ENCODE peak calls at places on chromosomes 4 and X, in seven cellular contexts. One of them, this sample, is unnamed.

GRCh38 chr4:159516556-159516955 is 413.7 kb downstream of the RAPGEF2 start:
- DNase-seq in adrenal gland: no peak
- DNase-seq in cardiac fibroblast: peak
- DNase-seq in foreskin fibroblast: no peak
- DNase-seq in neural progenitor cell: no peak
- DNase-seq in progenitor cell of endocrine pancreas: no peak
- DNase-seq in body of pancreas: no peak
- DNase-seq in this sample: no peak

GRCh38 chr4:72496119-72496518 is 72.9 kb downstream of the ADAMTS3 start:
- DNase-seq in neural progenitor cell: no peak
- DNase-seq in body of pancreas: no peak
- DNase-seq in cardiac fibroblast: no peak
- DNase-seq in foreskin fibroblast: no peak
- DNase-seq in adrenal gland: no peak
- DNase-seq in progenitor cell of endocrine pancreas: no peak
- DNase-seq in this sample: no peak

GRCh38 chrX:130805906-130806305 is 97.1 kb downstream of the ENOX2 start:
- DNase-seq in neural progenitor cell: no peak
- DNase-seq in body of pancreas: no peak
- DNase-seq in cardiac fibroblast: no peak
- DNase-seq in progenitor cell of endocrine pancreas: no peak
- DNase-seq in adrenal gland: no peak
- DNase-seq in foreskin fibroblast: no peak
- DNase-seq in this sample: no peak

GRCh38 chr4:124713213-124713592 is 671 bp upstream of the ANKRD50 start:
- DNase-seq in cardiac fibroblast: peak
- DNase-seq in body of pancreas: peak
- DNase-seq in progenitor cell of endocrine pancreas: peak
- DNase-seq in adrenal gland: peak
- DNase-seq in foreskin fibroblast: peak
- DNase-seq in neural progenitor cell: no peak
- DNase-seq in this sample: peak

GRCh38 chr4:155392486-155393184 is 15.9 kb upstream of the MAP9 start:
- DNase-seq in cardiac fibroblast: peak
- DNase-seq in progenitor cell of endocrine pancreas: no peak
- DNase-seq in adrenal gland: no peak
- DNase-seq in body of pancreas: no peak
- DNase-seq in foreskin fibroblast: peak
- DNase-seq in neural progenitor cell: no peak
- DNase-seq in this sample: no peak

GRCh38 chr4:98557497-98557896 is 100.9 kb downstream of the TSPAN5 start:
- DNase-seq in adrenal gland: no peak
- DNase-seq in foreskin fibroblast: peak
- DNase-seq in cardiac fibroblast: peak
- DNase-seq in neural progenitor cell: no peak
- DNase-seq in body of pancreas: no peak
- DNase-seq in progenitor cell of endocrine pancreas: no peak
- DNase-seq in this sample: no peak

GRCh38 chr4:110854021-110854678 is 231.3 kb upstream of the PITX2 start:
- DNase-seq in progenitor cell of endocrine pancreas: no peak
- DNase-seq in adrenal gland: no peak
- DNase-seq in cardiac fibroblast: peak
- DNase-seq in foreskin fibroblast: peak
- DNase-seq in neural progenitor cell: no peak
- DNase-seq in body of pancreas: no peak
- DNase-seq in this sample: no peak

GRCh38 chrX:97399400-97399799 is 515.7 kb downstream of the RPA4 start:
- DNase-seq in foreskin fibroblast: peak
- DNase-seq in body of pancreas: no peak
- DNase-seq in progenitor cell of endocrine pancreas: no peak
- DNase-seq in neural progenitor cell: no peak
- DNase-seq in adrenal gland: no peak
- DNase-seq in cardiac fibroblast: peak
- DNase-seq in this sample: no peak

GRCh38 chr4:141524116-141524515 is 112.3 kb upstream of the IL15 start:
- DNase-seq in progenitor cell of endocrine pancreas: no peak
- DNase-seq in adrenal gland: no peak
- DNase-seq in foreskin fibroblast: no peak
- DNase-seq in body of pancreas: no peak
- DNase-seq in cardiac fibroblast: peak
- DNase-seq in neural progenitor cell: no peak
- DNase-seq in this sample: no peak

GRCh38 chrX:120768681-120769080 is 107.0 kb downstream of the CT47B1 start:
- DNase-seq in foreskin fibroblast: peak
- DNase-seq in adrenal gland: no peak
- DNase-seq in progenitor cell of endocrine pancreas: no peak
- DNase-seq in body of pancreas: no peak
- DNase-seq in cardiac fibroblast: peak
- DNase-seq in neural progenitor cell: no peak
- DNase-seq in this sample: no peak

GRCh38 chr4:16868674-16869073 is 29.8 kb downstream of the LDB2 start:
- DNase-seq in foreskin fibroblast: no peak
- DNase-seq in neural progenitor cell: no peak
- DNase-seq in cardiac fibroblast: no peak
- DNase-seq in body of pancreas: no peak
- DNase-seq in adrenal gland: no peak
- DNase-seq in progenitor cell of endocrine pancreas: no peak
- DNase-seq in this sample: no peak

GRCh38 chr4:56674984-56675383 is 6.1 kb downstream of the HOPX start:
- DNase-seq in foreskin fibroblast: no peak
- DNase-seq in neural progenitor cell: no peak
- DNase-seq in adrenal gland: no peak
- DNase-seq in body of pancreas: no peak
- DNase-seq in progenitor cell of endocrine pancreas: no peak
- DNase-seq in cardiac fibroblast: peak
- DNase-seq in this sample: no peak

GRCh38 chr4:110484029-110484428 is 8.1 kb downstream of the ENPEP start:
- DNase-seq in neural progenitor cell: no peak
- DNase-seq in body of pancreas: no peak
- DNase-seq in cardiac fibroblast: no peak
- DNase-seq in foreskin fibroblast: no peak
- DNase-seq in progenitor cell of endocrine pancreas: no peak
- DNase-seq in adrenal gland: no peak
- DNase-seq in this sample: no peak

GRCh38 chr4:40564815-40565505 is 64.7 kb downstream of the RBM47 start:
- DNase-seq in body of pancreas: peak
- DNase-seq in progenitor cell of endocrine pancreas: no peak
- DNase-seq in adrenal gland: peak
- DNase-seq in neural progenitor cell: no peak
- DNase-seq in foreskin fibroblast: no peak
- DNase-seq in cardiac fibroblast: no peak
- DNase-seq in this sample: no peak

GRCh38 chr4:177163532-177163931 is 146.1 kb upstream of the NEIL3 start:
- DNase-seq in cardiac fibroblast: no peak
- DNase-seq in adrenal gland: no peak
- DNase-seq in neural progenitor cell: no peak
- DNase-seq in foreskin fibroblast: peak
- DNase-seq in body of pancreas: no peak
- DNase-seq in progenitor cell of endocrine pancreas: no peak
- DNase-seq in this sample: no peak

GRCh38 chr4:54281060-54281781 is 52.1 kb downstream of the PDGFRA start:
- DNase-seq in neural progenitor cell: no peak
- DNase-seq in progenitor cell of endocrine pancreas: no peak
- DNase-seq in cardiac fibroblast: peak
- DNase-seq in foreskin fibroblast: peak
- DNase-seq in adrenal gland: peak
- DNase-seq in body of pancreas: peak
- DNase-seq in this sample: no peak

GRCh38 chr4:147709999-147710398 is 21.9 kb upstream of the ARHGAP10 start:
- DNase-seq in progenitor cell of endocrine pancreas: no peak
- DNase-seq in adrenal gland: no peak
- DNase-seq in cardiac fibroblast: peak
- DNase-seq in neural progenitor cell: no peak
- DNase-seq in body of pancreas: no peak
- DNase-seq in foreskin fibroblast: peak
- DNase-seq in this sample: no peak

GRCh38 chr4:1862055-1862911 is 6.3 kb upstream of the LETM1 start:
- DNase-seq in neural progenitor cell: no peak
- DNase-seq in adrenal gland: no peak
- DNase-seq in body of pancreas: no peak
- DNase-seq in foreskin fibroblast: no peak
- DNase-seq in cardiac fibroblast: no peak
- DNase-seq in progenitor cell of endocrine pancreas: no peak
- DNase-seq in this sample: no peak

GRCh38 chrX:119391279-119391678 is 7.9 kb upstream of the SLC25A43 start:
- DNase-seq in adrenal gland: peak
- DNase-seq in foreskin fibroblast: no peak
- DNase-seq in cardiac fibroblast: peak
- DNase-seq in body of pancreas: peak
- DNase-seq in progenitor cell of endocrine pancreas: no peak
- DNase-seq in neural progenitor cell: no peak
- DNase-seq in this sample: no peak

GRCh38 chr4:13089659-13089998 is 394.5 kb downstream of the RAB28 start:
- DNase-seq in cardiac fibroblast: no peak
- DNase-seq in adrenal gland: no peak
- DNase-seq in neural progenitor cell: no peak
- DNase-seq in body of pancreas: no peak
- DNase-seq in progenitor cell of endocrine pancreas: no peak
- DNase-seq in foreskin fibroblast: no peak
- DNase-seq in this sample: no peak

GRCh38 chrX:148049441-148049840 is 68.3 kb downstream of the FMR1NB start:
- DNase-seq in cardiac fibroblast: peak
- DNase-seq in body of pancreas: no peak
- DNase-seq in progenitor cell of endocrine pancreas: no peak
- DNase-seq in foreskin fibroblast: no peak
- DNase-seq in neural progenitor cell: peak
- DNase-seq in adrenal gland: no peak
- DNase-seq in this sample: no peak
- TF ChIP-seq CTCF in cardiac fibroblast: peak
- TF ChIP-seq CTCF in body of pancreas: peak
- TF ChIP-seq CTCF in progenitor cell of endocrine pancreas: peak
- TF ChIP-seq CTCF in foreskin fibroblast: no peak
- TF ChIP-seq CTCF in neural progenitor cell: peak
- TF ChIP-seq CTCF in adrenal gland: peak
- TF ChIP-seq CTCF in this sample: peak

GRCh38 chr4:184112006-184112550 is 105.6 kb downstream of the ENPP6 start:
- DNase-seq in foreskin fibroblast: no peak
- DNase-seq in progenitor cell of endocrine pancreas: no peak
- DNase-seq in body of pancreas: no peak
- DNase-seq in adrenal gland: no peak
- DNase-seq in neural progenitor cell: no peak
- DNase-seq in cardiac fibroblast: no peak
- DNase-seq in this sample: no peak

GRCh38 chr4:184114431-184114830 is 103.2 kb downstream of the ENPP6 start:
- DNase-seq in foreskin fibroblast: no peak
- DNase-seq in progenitor cell of endocrine pancreas: no peak
- DNase-seq in cardiac fibroblast: no peak
- DNase-seq in neural progenitor cell: no peak
- DNase-seq in adrenal gland: no peak
- DNase-seq in body of pancreas: no peak
- DNase-seq in this sample: no peak

GRCh38 chr4:184117662-184118199 is 99.9 kb downstream of the ENPP6 start:
- DNase-seq in neural progenitor cell: no peak
- DNase-seq in cardiac fibroblast: no peak
- DNase-seq in adrenal gland: no peak
- DNase-seq in foreskin fibroblast: no peak
- DNase-seq in body of pancreas: no peak
- DNase-seq in progenitor cell of endocrine pancreas: no peak
- DNase-seq in this sample: no peak

GRCh38 chr4:184118516-184118915 is 99.2 kb downstream of the ENPP6 start:
- DNase-seq in body of pancreas: no peak
- DNase-seq in neural progenitor cell: no peak
- DNase-seq in foreskin fibroblast: no peak
- DNase-seq in adrenal gland: no peak
- DNase-seq in progenitor cell of endocrine pancreas: no peak
- DNase-seq in cardiac fibroblast: no peak
- DNase-seq in this sample: no peak

DNA sequence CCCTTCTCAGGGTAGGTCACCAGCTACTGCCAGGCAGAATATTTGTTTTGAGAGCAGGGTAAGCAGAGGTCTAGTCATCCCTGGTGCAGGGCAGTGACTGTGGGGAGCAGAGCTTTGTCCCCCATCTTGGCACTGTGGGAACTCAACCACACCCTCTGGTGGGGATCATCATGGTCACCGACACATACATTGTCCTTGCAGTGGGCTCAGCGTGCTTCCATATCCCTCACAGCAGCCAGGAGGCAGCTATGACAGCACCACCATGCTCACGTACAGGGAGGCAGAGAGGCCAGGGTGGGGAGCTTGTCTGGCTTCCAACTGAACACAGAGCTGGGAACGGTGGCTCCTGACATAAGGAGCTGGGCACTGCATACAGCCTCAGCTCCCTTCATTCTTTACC is 102.3 kb downstream of the ENPP6 start:
- DNase-seq in progenitor cell of endocrine pancreas: no peak
- DNase-seq in cardiac fibroblast: no peak
- DNase-seq in foreskin fibroblast: no peak
- DNase-seq in neural progenitor cell: no peak
- DNase-seq in adrenal gland: no peak
- DNase-seq in body of pancreas: no peak
- DNase-seq in this sample: no peak
- TF ChIP-seq CTCF in progenitor cell of endocrine pancreas: no peak
- TF ChIP-seq CTCF in cardiac fibroblast: no peak
- TF ChIP-seq CTCF in foreskin fibroblast: no peak
- TF ChIP-seq CTCF in neural progenitor cell: no peak
- TF ChIP-seq CTCF in adrenal gland: no peak
- TF ChIP-seq CTCF in body of pancreas: no peak
- TF ChIP-seq CTCF in this sample: no peak

GRCh38 chr4:132332932-132333722 is 816.0 kb upstream of the PCDH10 start:
- DNase-seq in body of pancreas: no peak
- DNase-seq in neural progenitor cell: peak
- DNase-seq in foreskin fibroblast: peak
- DNase-seq in progenitor cell of endocrine pancreas: no peak
- DNase-seq in adrenal gland: no peak
- DNase-seq in cardiac fibroblast: peak
- DNase-seq in this sample: no peak
- TF ChIP-seq CTCF in body of pancreas: no peak
- TF ChIP-seq CTCF in neural progenitor cell: peak
- TF ChIP-seq CTCF in foreskin fibroblast: no peak
- TF ChIP-seq CTCF in progenitor cell of endocrine pancreas: peak
- TF ChIP-seq CTCF in adrenal gland: peak
- TF ChIP-seq CTCF in cardiac fibroblast: no peak
- TF ChIP-seq CTCF in this sample: no peak

GRCh38 chr4:106690487-106690886 is 321.9 kb upstream of the GIMD1 start:
- DNase-seq in neural progenitor cell: no peak
- DNase-seq in foreskin fibroblast: peak
- DNase-seq in body of pancreas: no peak
- DNase-seq in progenitor cell of endocrine pancreas: no peak
- DNase-seq in cardiac fibroblast: no peak
- DNase-seq in adrenal gland: no peak
- DNase-seq in this sample: no peak

GRCh38 chr4:106694232-106694631 is 325.7 kb upstream of the GIMD1 start:
- DNase-seq in adrenal gland: no peak
- DNase-seq in neural progenitor cell: no peak
- DNase-seq in progenitor cell of endocrine pancreas: no peak
- DNase-seq in cardiac fibroblast: no peak
- DNase-seq in body of pancreas: no peak
- DNase-seq in foreskin fibroblast: no peak
- DNase-seq in this sample: no peak

GRCh38 chr4:106695846-106696245 is 327.3 kb upstream of the GIMD1 start:
- DNase-seq in foreskin fibroblast: peak
- DNase-seq in body of pancreas: no peak
- DNase-seq in progenitor cell of endocrine pancreas: no peak
- DNase-seq in neural progenitor cell: peak
- DNase-seq in adrenal gland: no peak
- DNase-seq in cardiac fibroblast: no peak
- DNase-seq in this sample: no peak

GRCh38 chr4:106687026-106687425 is 318.4 kb upstream of the GIMD1 start:
- DNase-seq in foreskin fibroblast: peak
- DNase-seq in body of pancreas: no peak
- DNase-seq in progenitor cell of endocrine pancreas: no peak
- DNase-seq in cardiac fibroblast: no peak
- DNase-seq in adrenal gland: no peak
- DNase-seq in neural progenitor cell: no peak
- DNase-seq in this sample: no peak

GRCh38 chr4:106691749-106692148 is 323.2 kb upstream of the GIMD1 start:
- DNase-seq in cardiac fibroblast: no peak
- DNase-seq in body of pancreas: no peak
- DNase-seq in foreskin fibroblast: no peak
- DNase-seq in neural progenitor cell: peak
- DNase-seq in progenitor cell of endocrine pancreas: no peak
- DNase-seq in adrenal gland: no peak
- DNase-seq in this sample: no peak
- TF ChIP-seq CTCF in cardiac fibroblast: peak
- TF ChIP-seq CTCF in body of pancreas: no peak
- TF ChIP-seq CTCF in foreskin fibroblast: peak
- TF ChIP-seq CTCF in neural progenitor cell: peak
- TF ChIP-seq CTCF in progenitor cell of endocrine pancreas: peak
- TF ChIP-seq CTCF in adrenal gland: no peak
- TF ChIP-seq CTCF in this sample: no peak

This sample was measured in CD14-positive monocyte.